ENCODE peak calls at places on chromosome 21, in five cellular contexts. R is testis; F is AG04450; Q is CD8-positive, alpha-beta memory T cell; P is tibial artery. E is an unnamed sample.

GRCh38 chr21:14718957-14719356 is 172.8 kb upstream of the SAMSN1 start:
- DNase-seq in Q (no peak), P (no peak), R (no peak), F (no peak), E (no peak)

GRCh38 chr21:33441489-33442477 is 38.0 kb downstream of the TMEM50B start:
- DNase-seq in R (no peak), F (peak; percentile 51), Q (no peak), P (peak; percentile 78), E (no peak)

GRCh38 chr21:33643658-33644311 is 1.5 kb downstream of the ITSN1 start:
- DNase-seq in Q (peak; percentile 5), F (no peak), R (peak; percentile 39), P (no peak), E (no peak)

GRCh38 chr21:33540711-33541104 is 1.2 kb downstream of the GART start:
- DNase-seq in R (no peak), Q (no peak), P (no peak), F (no peak), E (no peak)

GRCh38 chr21:29299046-29299905 is 554 bp downstream of the BACH1 start:
- DNase-seq in Q (peak; percentile 70), R (peak; percentile 69), P (peak; percentile 75), F (no peak), E (no peak)

GRCh38 chr21:39604951-39605350 is 7.8 kb upstream of the B3GALT5 start:
- DNase-seq in Q (no peak), F (no peak), P (no peak), R (no peak), E (no peak)

GRCh38 chr21:37383784-37384311 is 17.3 kb downstream of the DYRK1A start:
- DNase-seq in F (no peak), R (no peak), Q (no peak), P (no peak), E (no peak)

GRCh38 chr21:14880922-14881321 is 183.9 kb downstream of the NRIP1 start:
- DNase-seq in P (no peak), R (no peak), Q (no peak), F (no peak), E (no peak)

GRCh38 chr21:25573409-25574206 is 33.7 kb downstream of the MRPL39 start:
- DNase-seq in Q (peak; percentile 42), R (no peak), F (peak; percentile 83), P (no peak), E (no peak)

GRCh38 chr21:29155118-29155932 is 24.9 kb downstream of the MAP3K7CL start:
- DNase-seq in R (peak; percentile 29), P (peak; percentile 82), Q (no peak), F (no peak), E (no peak)

GRCh38 chr21:31846690-31847089 is 26.1 kb upstream of the HUNK start:
- DNase-seq in Q (no peak), F (no peak), R (no peak), P (no peak), E (peak; percentile 6)

GRCh38 chr21:31222142-31222541 is 121.9 kb downstream of the TIAM1 start:
- DNase-seq in P (no peak), F (no peak), R (no peak), Q (no peak), E (no peak)

GRCh38 chr21:21137986-21138385 is 139.8 kb downstream of the NCAM2 start:
- DNase-seq in Q (no peak), F (peak; percentile 53), R (no peak), P (no peak), E (no peak)

GRCh38 chr21:46350981-46351380 is 27.0 kb downstream of the PCNT start:
- DNase-seq in Q (no peak), F (no peak), R (no peak), P (no peak), E (no peak)

GRCh38 chr21:15414057-15414456 is 315.7 kb upstream of the USP25 start:
- DNase-seq in Q (no peak), P (no peak), R (no peak), F (no peak), E (no peak)

GRCh38 chr21:31420988-31421387 is 76.9 kb upstream of the TIAM1 start:
- DNase-seq in R (no peak), F (no peak), P (no peak), Q (no peak), E (no peak)

GRCh38 chr21:31781737-31782136 is 49.8 kb upstream of the SCAF4 start:
- DNase-seq in F (no peak), P (no peak), Q (no peak), R (peak; percentile 70), E (no peak)

GRCh38 chr21:25456672-25457071 is 150.6 kb downstream of the MRPL39 start:
- DNase-seq in F (no peak), Q (peak; percentile 3), R (no peak), P (no peak), E (no peak)

GRCh38 chr21:16007933-16008332 is 278.2 kb downstream of the USP25 start:
- DNase-seq in Q (no peak), F (no peak), R (no peak), P (no peak), E (no peak)

GRCh38 chr21:32389337-32390015 is 3.3 kb downstream of the URB1 start:
- DNase-seq in P (no peak), F (no peak), Q (no peak), R (no peak), E (no peak)

GRCh38 chr21:34126269-34126668 is 52.9 kb downstream of the MRPS6 start:
- DNase-seq in F (no peak), R (no peak), P (no peak), Q (peak; percentile 53), E (no peak)

GRCh38 chr21:29748391-29749167 is 191.2 kb downstream of the GRIK1 start:
- DNase-seq in P (no peak), F (no peak), Q (no peak), R (no peak), E (no peak)

GRCh38 chr21:26800001-26800400 is 45.2 kb downstream of the ADAMTS1 start:
- DNase-seq in Q (no peak), R (peak; percentile 83), P (peak; percentile 65), F (no peak), E (no peak)

GRCh38 chr21:17139696-17140095 is 373.1 kb upstream of the CXADR start:
- DNase-seq in Q (no peak), F (no peak), R (no peak), P (no peak), E (no peak)

GRCh38 chr21:25850126-25850831 is 115.5 kb downstream of the GABPA start:
- DNase-seq in P (no peak), R (no peak), F (no peak), Q (no peak), E (no peak)

GRCh38 chr21:21101911-21102310 is 103.7 kb downstream of the NCAM2 start:
- DNase-seq in Q (no peak), F (peak; percentile 43), R (peak; percentile 67), P (no peak), E (no peak)

DNA sequence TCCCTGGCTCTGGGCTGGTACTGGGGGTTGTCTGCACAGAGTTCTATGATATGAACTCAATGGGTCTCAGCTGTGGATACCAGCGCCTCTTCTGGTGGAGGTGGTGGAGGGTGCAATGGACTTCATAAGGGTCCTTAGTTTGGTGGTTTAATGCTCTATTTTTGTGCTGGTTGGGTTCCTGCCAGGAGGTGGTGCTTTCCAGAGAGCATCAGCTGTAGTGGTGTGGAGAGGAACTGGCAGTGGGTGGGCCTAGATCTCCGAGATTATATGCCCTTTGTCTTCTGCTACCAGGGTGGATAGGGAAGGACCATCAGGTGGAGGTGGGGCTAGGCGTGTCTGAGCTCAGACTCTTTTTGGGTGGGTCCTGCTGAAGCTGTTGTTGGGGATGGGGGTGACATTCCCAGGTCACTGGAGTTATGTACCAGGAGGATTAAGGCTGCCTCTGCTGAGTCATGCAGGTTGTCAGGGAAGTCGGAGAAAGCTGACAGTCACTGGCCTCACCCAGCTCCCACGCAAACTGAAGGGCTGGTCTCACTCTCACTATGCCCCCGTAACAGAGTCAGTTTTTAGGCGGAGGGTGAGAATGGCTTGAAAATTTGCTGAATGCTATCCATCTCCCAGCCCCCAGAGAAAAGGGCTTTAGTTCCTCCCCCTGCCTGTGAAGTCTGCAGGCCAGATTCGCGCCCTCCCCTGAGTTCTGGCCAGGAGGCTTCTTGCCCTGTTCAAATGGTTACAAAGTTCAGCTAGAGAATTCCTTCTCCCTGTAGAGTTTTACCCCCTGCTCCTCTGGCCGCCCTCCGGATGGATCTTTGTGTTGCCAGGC is 902.9 kb downstream of the LTN1 start:
- DNase-seq in Q (no peak), P (no peak), R (peak; percentile 29), F (no peak), E (no peak)
- H3K4me3 ChIP-seq in Q (no peak overlapping the region), P (no peak overlapping the region), R (no peak overlapping the region), F (no peak overlapping the region), E (no peak overlapping the region)

GRCh38 chr21:41952568-41953248 is 1.1 kb downstream of the C2CD2 start:
- DNase-seq in P (no peak), F (no peak), Q (no peak), R (no peak), E (no peak)

GRCh38 chr21:41953831-41954653 is at the start of gene C2CD2:
- DNase-seq in P (peak; percentile 88), F (no peak), R (no peak), Q (no peak), E (no peak)

GRCh38 chr21:41951876-41952567 is 1.8 kb downstream of the C2CD2 start:
- DNase-seq in F (no peak), P (no peak), Q (no peak), R (no peak), E (no peak)

GRCh38 chr21:41954654-41955499 is 1.1 kb upstream of the C2CD2 start:
- DNase-seq in Q (no peak), F (no peak), R (no peak), P (no peak), E (no peak)

GRCh38 chr21:41953249-41953830 is 478 bp downstream of the C2CD2 start:
- DNase-seq in F (no peak), P (no peak), Q (no peak), R (no peak), E (no peak)
- H3K4me3 ChIP-seq in F (peak overlapping the region; percentile 74), P (peak overlapping the region; percentile 94), Q (no peak overlapping the region), R (peak overlapping the region; percentile 70), E (peak overlapping the region; percentile 72)

GRCh38 chr21:36316872-36317484 is 3.0 kb upstream of the MORC3 start:
- DNase-seq in R (no peak), Q (no peak), P (no peak), F (no peak), E (no peak)

GRCh38 chr21:36322083-36322424 is 2.1 kb downstream of the MORC3 start:
- DNase-seq in R (no peak), F (no peak), Q (no peak), P (no peak), E (no peak)

GRCh38 chr21:36320421-36321324 is 676 bp downstream of the MORC3 start:
- DNase-seq in Q (no peak), P (peak; percentile 86), R (peak; percentile 72), F (peak; percentile 21), E (no peak)

GRCh38 chr21:36321325-36322082 is 1.5 kb downstream of the MORC3 start:
- DNase-seq in F (no peak), R (peak; percentile 26), Q (peak; percentile 32), P (no peak), E (no peak)

GRCh38 chr21:36319767-36320420 is at the start of gene MORC3:
- DNase-seq in F (peak; percentile 99), Q (peak; percentile 97), R (peak; percentile 98), P (peak; percentile 99), E (peak; percentile 94)
- H3K4me3 ChIP-seq in F (peak within 1 kb of the TSS; percentile 80), Q (peak within 1 kb of the TSS; percentile 74), R (peak within 1 kb of the TSS; percentile 98), P (peak within 1 kb of the TSS; percentile 88), E (peak within 1 kb of the TSS; percentile 89)

DNA sequence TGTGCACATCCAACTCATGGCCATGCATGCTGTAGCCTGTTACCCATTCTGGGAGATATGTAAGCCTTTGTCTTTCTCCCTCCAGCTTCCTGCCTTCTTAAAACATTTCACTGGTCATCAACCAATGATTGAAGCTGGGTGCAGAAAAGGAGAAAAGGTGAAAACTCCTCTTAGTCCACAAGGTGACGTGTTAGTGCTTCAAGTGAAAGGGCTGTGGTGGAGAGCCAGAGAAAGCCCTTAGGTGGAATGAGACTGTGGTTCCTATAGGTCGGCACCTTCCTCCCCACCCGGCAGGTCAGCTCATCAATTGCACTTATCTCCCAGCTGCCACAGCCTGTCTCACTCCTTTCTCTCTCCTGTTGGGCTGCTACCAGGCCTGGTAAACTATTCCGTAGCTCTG is 30.4 kb downstream of the ERG start:
- DNase-seq in R (no peak), P (no peak), F (no peak), Q (no peak), E (no peak)
- H3K4me3 ChIP-seq in R (no peak overlapping the region), P (no peak overlapping the region), F (no peak overlapping the region), Q (no peak overlapping the region), E (no peak overlapping the region)

E was measured in LNCaP clone FGC.